ENCODE peak calls at places on chromosome 18, in seven cellular contexts. One of them, this sample, is unnamed. For H3K9me3, the result is how much of the 10 kb centered on the place peaks cover.

GRCh38 chr18:23114911-23115310 is 20.4 kb upstream of the CABLES1 start:
- DNase-seq in K562: no peak
- DNase-seq in PC-3: no peak
- DNase-seq in heart right ventricle: no peak
- DNase-seq in heart left ventricle: no peak
- DNase-seq in tibial artery: no peak
- DNase-seq in tibial nerve: no peak
- DNase-seq in this sample: no peak

GRCh38 chr18:12773369-12773768 is 70.5 kb downstream of the PSMG2 start:
- DNase-seq in K562: no peak
- DNase-seq in tibial nerve: no peak
- DNase-seq in heart right ventricle: no peak
- DNase-seq in heart left ventricle: no peak
- DNase-seq in tibial artery: no peak
- DNase-seq in PC-3: no peak
- DNase-seq in this sample: no peak

GRCh38 chr18:36704656-36705055 is 124.1 kb downstream of the TPGS2 start:
- DNase-seq in tibial artery: no peak
- DNase-seq in heart right ventricle: no peak
- DNase-seq in tibial nerve: no peak
- DNase-seq in heart left ventricle: no peak
- DNase-seq in PC-3: no peak
- DNase-seq in K562: no peak
- DNase-seq in this sample: no peak

GRCh38 chr18:50614838-50615237 is 55.0 kb downstream of the MAPK4 start:
- DNase-seq in heart right ventricle: no peak
- DNase-seq in heart left ventricle: no peak
- DNase-seq in tibial artery: peak
- DNase-seq in PC-3: no peak
- DNase-seq in K562: no peak
- DNase-seq in tibial nerve: peak
- DNase-seq in this sample: peak

GRCh38 chr18:58662118-58662517 is 9.1 kb upstream of the MALT1 start:
- DNase-seq in tibial nerve: no peak
- DNase-seq in heart left ventricle: no peak
- DNase-seq in PC-3: no peak
- DNase-seq in heart right ventricle: no peak
- DNase-seq in tibial artery: no peak
- DNase-seq in K562: no peak
- DNase-seq in this sample: no peak

GRCh38 chr18:21831413-21831831 is 90.8 kb downstream of the MIB1 start:
- DNase-seq in tibial nerve: no peak
- DNase-seq in heart right ventricle: no peak
- DNase-seq in K562: no peak
- DNase-seq in heart left ventricle: peak
- DNase-seq in tibial artery: peak
- DNase-seq in PC-3: no peak
- DNase-seq in this sample: no peak

GRCh38 chr18:59270689-59271257 is 2.5 kb downstream of the RAX start:
- DNase-seq in tibial artery: no peak
- DNase-seq in heart right ventricle: no peak
- DNase-seq in K562: no peak
- DNase-seq in tibial nerve: no peak
- DNase-seq in heart left ventricle: no peak
- DNase-seq in PC-3: no peak
- DNase-seq in this sample: no peak

GRCh38 chr18:48749768-48750167 is 201.0 kb downstream of the SMAD7 start:
- DNase-seq in heart right ventricle: peak
- DNase-seq in tibial artery: peak
- DNase-seq in tibial nerve: peak
- DNase-seq in K562: no peak
- DNase-seq in PC-3: no peak
- DNase-seq in heart left ventricle: peak
- DNase-seq in this sample: no peak

GRCh38 chr18:11149441-11150270 is at the start of gene PIEZO2:
- DNase-seq in tibial artery: peak
- DNase-seq in K562: peak
- DNase-seq in PC-3: no peak
- DNase-seq in tibial nerve: no peak
- DNase-seq in heart left ventricle: peak
- DNase-seq in heart right ventricle: peak
- DNase-seq in this sample: no peak

GRCh38 chr18:28637897-28638296 is 461.0 kb upstream of the CDH2 start:
- DNase-seq in PC-3: peak
- DNase-seq in tibial nerve: no peak
- DNase-seq in K562: no peak
- DNase-seq in tibial artery: no peak
- DNase-seq in heart right ventricle: no peak
- DNase-seq in heart left ventricle: no peak
- DNase-seq in this sample: no peak

GRCh38 chr18:55289775-55290174 is 298.2 kb downstream of the TCF4 start:
- DNase-seq in tibial artery: no peak
- DNase-seq in PC-3: no peak
- DNase-seq in K562: no peak
- DNase-seq in heart left ventricle: no peak
- DNase-seq in heart right ventricle: no peak
- DNase-seq in tibial nerve: no peak
- DNase-seq in this sample: no peak

GRCh38 chr18:1578505-1578904 is 673.8 kb downstream of the ADCYAP1 start:
- DNase-seq in tibial artery: peak
- DNase-seq in tibial nerve: no peak
- DNase-seq in PC-3: no peak
- DNase-seq in heart right ventricle: peak
- DNase-seq in K562: no peak
- DNase-seq in heart left ventricle: no peak
- DNase-seq in this sample: no peak

GRCh38 chr18:48674758-48675157 is 135.9 kb downstream of the CTIF start:
- DNase-seq in heart left ventricle: no peak
- DNase-seq in PC-3: no peak
- DNase-seq in heart right ventricle: no peak
- DNase-seq in tibial artery: no peak
- DNase-seq in K562: no peak
- DNase-seq in tibial nerve: no peak
- DNase-seq in this sample: no peak

GRCh38 chr18:79469751-79470150 is 74.0 kb downstream of the NFATC1 start:
- DNase-seq in PC-3: no peak
- DNase-seq in heart right ventricle: no peak
- DNase-seq in heart left ventricle: no peak
- DNase-seq in tibial nerve: no peak
- DNase-seq in tibial artery: no peak
- DNase-seq in K562: no peak
- DNase-seq in this sample: no peak

GRCh38 chr18:74073957-74074356 is 73.7 kb downstream of the FBXO15 start:
- DNase-seq in heart right ventricle: no peak
- DNase-seq in K562: no peak
- DNase-seq in heart left ventricle: no peak
- DNase-seq in tibial artery: no peak
- DNase-seq in tibial nerve: no peak
- DNase-seq in PC-3: no peak
- DNase-seq in this sample: no peak

GRCh38 chr18:58288922-58289797 is 245.1 kb downstream of the NEDD4L start:
- DNase-seq in heart left ventricle: no peak
- DNase-seq in PC-3: peak
- DNase-seq in tibial artery: no peak
- DNase-seq in heart right ventricle: no peak
- DNase-seq in tibial nerve: no peak
- DNase-seq in K562: peak
- DNase-seq in this sample: no peak

GRCh38 chr18:32891797-32892196 is 119.0 kb upstream of the KLHL14 start:
- DNase-seq in heart left ventricle: no peak
- DNase-seq in K562: no peak
- DNase-seq in tibial artery: no peak
- DNase-seq in PC-3: no peak
- DNase-seq in tibial nerve: no peak
- DNase-seq in heart right ventricle: no peak
- DNase-seq in this sample: no peak

DNA sequence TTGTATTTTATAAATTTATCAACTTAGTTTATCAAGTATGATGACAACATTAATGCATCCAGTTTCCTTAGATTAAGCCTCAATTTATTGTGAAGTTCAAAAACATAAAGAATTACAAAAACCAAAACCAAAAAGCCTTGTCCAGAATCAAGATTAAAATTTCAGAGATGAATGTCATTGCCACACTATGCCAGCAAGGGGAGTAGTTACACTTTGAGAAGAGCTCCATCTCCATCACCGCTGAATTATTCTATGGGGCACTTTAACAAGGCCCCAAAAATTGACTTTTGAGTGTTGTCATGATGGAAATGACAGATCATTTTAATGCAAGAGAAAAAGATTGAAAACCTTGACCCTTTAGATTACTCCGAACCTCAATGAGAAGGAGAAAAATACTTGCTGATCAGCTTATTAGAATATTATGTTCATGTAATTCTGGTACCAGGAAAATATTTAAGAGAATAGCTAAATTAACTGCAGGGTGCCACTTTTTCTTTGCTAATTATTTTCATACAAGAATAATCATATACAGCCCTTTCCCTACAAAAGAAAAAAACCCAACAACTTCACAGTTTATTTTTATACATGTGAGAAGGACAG is 152.5 kb upstream of the AQP4 start:
- DNase-seq in tibial artery: no peak
- DNase-seq in PC-3: peak
- DNase-seq in K562: peak
- DNase-seq in heart left ventricle: no peak
- DNase-seq in tibial nerve: no peak
- DNase-seq in heart right ventricle: no peak
- DNase-seq in this sample: no peak
- TF ChIP-seq CTCF in tibial artery: no peak
- TF ChIP-seq CTCF in PC-3: peak
- TF ChIP-seq CTCF in K562: no peak
- TF ChIP-seq CTCF in heart left ventricle: peak
- TF ChIP-seq CTCF in tibial nerve: peak
- TF ChIP-seq CTCF in heart right ventricle: peak
- TF ChIP-seq CTCF in this sample: peak

GRCh38 chr18:14976736-14977430 is 228.9 kb downstream of the ANKRD30B start:
- DNase-seq in PC-3: peak
- DNase-seq in tibial nerve: no peak
- DNase-seq in tibial artery: no peak
- DNase-seq in heart right ventricle: no peak
- DNase-seq in K562: no peak
- DNase-seq in heart left ventricle: no peak
- DNase-seq in this sample: no peak
- H3K9me3 ChIP-seq in PC-3: under half
- H3K9me3 ChIP-seq in tibial nerve: under half
- H3K9me3 ChIP-seq in tibial artery: under half
- H3K9me3 ChIP-seq in heart right ventricle: under half
- H3K9me3 ChIP-seq in K562: under half
- H3K9me3 ChIP-seq in heart left ventricle: under half
- H3K9me3 ChIP-seq in this sample: under half

GRCh38 chr18:9216459-9216858 is 79.9 kb downstream of the ANKRD12 start:
- DNase-seq in tibial nerve: no peak
- DNase-seq in heart left ventricle: no peak
- DNase-seq in tibial artery: no peak
- DNase-seq in K562: no peak
- DNase-seq in heart right ventricle: no peak
- DNase-seq in PC-3: no peak
- DNase-seq in this sample: no peak

GRCh38 chr18:9215221-9215933 is 78.8 kb downstream of the ANKRD12 start:
- DNase-seq in heart right ventricle: no peak
- DNase-seq in tibial nerve: no peak
- DNase-seq in heart left ventricle: no peak
- DNase-seq in PC-3: no peak
- DNase-seq in K562: no peak
- DNase-seq in tibial artery: no peak
- DNase-seq in this sample: no peak

GRCh38 chr18:9209230-9209629 is 72.6 kb downstream of the ANKRD12 start:
- DNase-seq in PC-3: no peak
- DNase-seq in K562: no peak
- DNase-seq in heart right ventricle: no peak
- DNase-seq in heart left ventricle: no peak
- DNase-seq in tibial nerve: no peak
- DNase-seq in tibial artery: no peak
- DNase-seq in this sample: no peak

GRCh38 chr18:9211955-9212354 is 75.4 kb downstream of the ANKRD12 start:
- DNase-seq in heart right ventricle: no peak
- DNase-seq in heart left ventricle: no peak
- DNase-seq in PC-3: no peak
- DNase-seq in K562: no peak
- DNase-seq in tibial artery: no peak
- DNase-seq in tibial nerve: no peak
- DNase-seq in this sample: no peak

GRCh38 chr18:9210996-9211395 is 74.4 kb downstream of the ANKRD12 start:
- DNase-seq in heart left ventricle: no peak
- DNase-seq in tibial artery: no peak
- DNase-seq in heart right ventricle: no peak
- DNase-seq in PC-3: no peak
- DNase-seq in K562: no peak
- DNase-seq in tibial nerve: no peak
- DNase-seq in this sample: no peak
- H3K4me3 ChIP-seq in heart left ventricle: no peak
- H3K4me3 ChIP-seq in tibial artery: no peak
- H3K4me3 ChIP-seq in heart right ventricle: no peak
- H3K4me3 ChIP-seq in PC-3: no peak
- H3K4me3 ChIP-seq in K562: no peak
- H3K4me3 ChIP-seq in tibial nerve: no peak
- H3K4me3 ChIP-seq in this sample: no peak

GRCh38 chr18:76824754-76825153 is 2.4 kb downstream of the ZNF236 start:
- DNase-seq in K562: no peak
- DNase-seq in tibial artery: no peak
- DNase-seq in heart left ventricle: no peak
- DNase-seq in heart right ventricle: no peak
- DNase-seq in PC-3: no peak
- DNase-seq in tibial nerve: no peak
- DNase-seq in this sample: no peak

GRCh38 chr18:76823166-76823539 is 796 bp downstream of the ZNF236 start:
- DNase-seq in tibial nerve: no peak
- DNase-seq in PC-3: no peak
- DNase-seq in heart left ventricle: peak
- DNase-seq in tibial artery: no peak
- DNase-seq in heart right ventricle: no peak
- DNase-seq in K562: no peak
- DNase-seq in this sample: no peak

GRCh38 chr18:76822510-76823165 is at the start of gene ZNF236:
- DNase-seq in PC-3: peak
- DNase-seq in heart right ventricle: peak
- DNase-seq in tibial nerve: peak
- DNase-seq in heart left ventricle: peak
- DNase-seq in tibial artery: peak
- DNase-seq in K562: peak
- DNase-seq in this sample: peak

GRCh38 chr18:76824136-76824676 is 1.8 kb downstream of the ZNF236 start:
- DNase-seq in heart left ventricle: no peak
- DNase-seq in tibial nerve: no peak
- DNase-seq in K562: no peak
- DNase-seq in tibial artery: no peak
- DNase-seq in heart right ventricle: no peak
- DNase-seq in PC-3: no peak
- DNase-seq in this sample: no peak

DNA sequence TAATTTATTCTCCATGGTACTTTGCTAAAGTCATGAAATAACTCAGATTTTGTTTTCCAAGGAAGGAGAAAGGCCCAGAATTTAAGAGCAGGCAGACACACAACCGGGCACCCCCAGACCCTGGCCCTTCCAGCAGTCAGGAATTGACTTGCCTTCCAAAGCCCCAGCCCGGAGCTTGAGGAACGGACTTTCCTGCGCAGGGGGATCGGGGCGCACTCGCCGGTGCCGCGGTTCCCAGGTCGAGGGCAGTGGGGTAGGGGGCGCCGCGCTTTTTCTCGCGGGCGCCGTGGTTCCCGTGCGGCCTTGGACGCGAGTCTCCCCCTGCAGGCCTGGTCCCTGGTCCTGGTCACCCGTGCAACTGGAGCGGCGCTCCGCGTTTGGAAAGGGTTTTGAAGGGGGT is 1.2 kb downstream of the ZNF236 start:
- DNase-seq in tibial nerve: no peak
- DNase-seq in K562: peak
- DNase-seq in tibial artery: no peak
- DNase-seq in heart left ventricle: no peak
- DNase-seq in heart right ventricle: peak
- DNase-seq in PC-3: no peak
- DNase-seq in this sample: no peak
- TF ChIP-seq CTCF in tibial nerve: no peak
- TF ChIP-seq CTCF in K562: peak
- TF ChIP-seq CTCF in tibial artery: no peak
- TF ChIP-seq CTCF in heart left ventricle: peak
- TF ChIP-seq CTCF in heart right ventricle: no peak
- TF ChIP-seq CTCF in PC-3: peak
- TF ChIP-seq CTCF in this sample: no peak

This sample was measured in Caco-2.